ENCODE peak calls at places on chromosomes 11 and 22, in four cellular contexts. M, J, S and N are unnamed samples.

GRCh38 chr11:78319453-78319955 is 98.1 kb downstream of the GAB2 start:
- DNase-seq in M (peak), J (no peak), S (no peak), N (no peak)

GRCh38 chr22:32533265-32534068 is 58.9 kb downstream of the FBXO7 start:
- DNase-seq in M (peak), J (peak), S (no peak), N (no peak)

GRCh38 chr22:25551396-25551795 is 13.1 kb upstream of the GRK3 start:
- DNase-seq in M (no peak), J (no peak), S (no peak), N (no peak)

GRCh38 chr11:70405679-70406395 is 7.5 kb downstream of the CTTN start:
- DNase-seq in M (no peak), J (no peak), S (no peak), N (no peak)

GRCh38 chr11:79648766-79649545 is 208.1 kb upstream of the TENM4 start:
- DNase-seq in M (no peak), J (peak), S (no peak), N (no peak)

GRCh38 chr11:130260735-130261134 is 54.0 kb downstream of the ZBTB44 start:
- DNase-seq in M (no peak), J (no peak), S (no peak), N (no peak)

GRCh38 chr11:107606122-107606521 is 15.2 kb downstream of the ELMOD1 start:
- DNase-seq in M (no peak), J (no peak), S (no peak), N (peak)

GRCh38 chr11:125435461-125436238 is 60.4 kb downstream of the FEZ1 start:
- DNase-seq in M (peak), J (no peak), S (no peak), N (no peak)

GRCh38 chr11:46238078-46238966 is 39.1 kb upstream of the CREB3L1 start:
- DNase-seq in M (peak), J (peak), S (peak), N (peak)

GRCh38 chr11:26439854-26440253 is 107.9 kb downstream of the ANO3 start:
- DNase-seq in M (no peak), J (no peak), S (no peak), N (no peak)

GRCh38 chr11:102989379-102990047 is 34.0 kb upstream of the MMP13 start:
- DNase-seq in M (peak), J (no peak), S (no peak), N (no peak)

GRCh38 chr11:130606781-130607511 is 158.5 kb downstream of the ADAMTS15 start:
- DNase-seq in M (peak), J (no peak), S (no peak), N (no peak)

GRCh38 chr11:36110698-36111410 is 167.0 kb downstream of the LDLRAD3 start:
- DNase-seq in M (no peak), J (no peak), S (no peak), N (no peak)

GRCh38 chr11:70788247-70789022 is 390.1 kb downstream of the CTTN start:
- DNase-seq in M (peak), J (peak), S (no peak), N (no peak)

GRCh38 chr11:86624366-86624765 is 48.0 kb downstream of the ME3 start:
- DNase-seq in M (no peak), J (peak), S (no peak), N (no peak)

GRCh38 chr22:46546466-46547178 is 9.2 kb upstream of the CELSR1 start:
- DNase-seq in M (peak), J (peak), S (no peak), N (no peak)

GRCh38 chr11:56855217-56855616 is 106.7 kb upstream of the OR9G4 start:
- DNase-seq in M (no peak), J (no peak), S (no peak), N (no peak)

GRCh38 chr11:131866535-131867400 is 496.4 kb downstream of the NTM start:
- DNase-seq in M (no peak), J (no peak), S (no peak), N (no peak)

GRCh38 chr11:2924821-2925675 is 4.2 kb downstream of the PHLDA2 start:
- DNase-seq in M (no peak), J (peak), S (no peak), N (no peak)

GRCh38 chr11:14414470-14415461 is 55.8 kb upstream of the RRAS2 start:
- DNase-seq in M (peak), J (no peak), S (no peak), N (no peak)

GRCh38 chr22:18059473-18059872 is 18.3 kb upstream of the PEX26 start:
- DNase-seq in M (no peak), J (no peak), S (no peak), N (no peak)

GRCh38 chr11:105673089-105673488 is 63.2 kb downstream of the GRIA4 start:
- DNase-seq in M (peak), J (peak), S (peak), N (peak)

GRCh38 chr11:70448983-70449567 is 50.7 kb downstream of the CTTN start:
- DNase-seq in M (no peak), J (no peak), S (no peak), N (no peak)

GRCh38 chr11:35539781-35540281 is 14.4 kb upstream of the PAMR1 start:
- DNase-seq in M (peak), J (peak), S (no peak), N (no peak)

GRCh38 chr11:68120212-68121066 is 749 bp downstream of the CHKA start:
- DNase-seq in M (peak), J (peak), S (peak), N (peak)

GRCh38 chr11:133516845-133517244 is 15.5 kb downstream of the OPCML start:
- DNase-seq in M (no peak), J (no peak), S (no peak), N (peak)

GRCh38 chr22:32546480-32546879 is 71.9 kb downstream of the FBXO7 start:
- DNase-seq in M (no peak), J (no peak), S (no peak), N (no peak)

GRCh38 chr11:58575377-58576020 is at the start of gene LPXN:
- DNase-seq in M (peak), J (peak), S (no peak), N (no peak)

GRCh38 chr11:61796127-61796526 is 3.4 kb downstream of the FEN1 start:
- DNase-seq in M (no peak), J (no peak), S (no peak), N (no peak)

GRCh38 chr11:91104237-91104636 is 881.4 kb upstream of the CHORDC1 start:
- DNase-seq in M (peak), J (peak), S (no peak), N (no peak)

GRCh38 chr11:61075891-61076290 is 26.4 kb upstream of the CD5 start:
- DNase-seq in M (peak), J (peak), S (no peak), N (no peak)

GRCh38 chr11:78219493-78220217 is 30.9 kb downstream of the USP35 start:
- DNase-seq in M (no peak), J (no peak), S (no peak), N (peak)

GRCh38 chr22:35337932-35338331 is 38.2 kb downstream of the TOM1 start:
- DNase-seq in M (no peak), J (no peak), S (no peak), N (peak)

GRCh38 chr11:13160302-13160701 is 117.3 kb upstream of the BMAL1 start:
- DNase-seq in M (no peak), J (no peak), S (no peak), N (no peak)
- H3K18ac ChIP-seq in M (no peak), J (no peak), S (no peak), N (no peak)

GRCh38 chr11:45209000-45209399 is 62.6 kb downstream of the PRDM11 start:
- DNase-seq in M (no peak), J (no peak), S (no peak), N (no peak)
- H3K18ac ChIP-seq in M (no peak), J (no peak), S (peak), N (no peak)

DNA sequence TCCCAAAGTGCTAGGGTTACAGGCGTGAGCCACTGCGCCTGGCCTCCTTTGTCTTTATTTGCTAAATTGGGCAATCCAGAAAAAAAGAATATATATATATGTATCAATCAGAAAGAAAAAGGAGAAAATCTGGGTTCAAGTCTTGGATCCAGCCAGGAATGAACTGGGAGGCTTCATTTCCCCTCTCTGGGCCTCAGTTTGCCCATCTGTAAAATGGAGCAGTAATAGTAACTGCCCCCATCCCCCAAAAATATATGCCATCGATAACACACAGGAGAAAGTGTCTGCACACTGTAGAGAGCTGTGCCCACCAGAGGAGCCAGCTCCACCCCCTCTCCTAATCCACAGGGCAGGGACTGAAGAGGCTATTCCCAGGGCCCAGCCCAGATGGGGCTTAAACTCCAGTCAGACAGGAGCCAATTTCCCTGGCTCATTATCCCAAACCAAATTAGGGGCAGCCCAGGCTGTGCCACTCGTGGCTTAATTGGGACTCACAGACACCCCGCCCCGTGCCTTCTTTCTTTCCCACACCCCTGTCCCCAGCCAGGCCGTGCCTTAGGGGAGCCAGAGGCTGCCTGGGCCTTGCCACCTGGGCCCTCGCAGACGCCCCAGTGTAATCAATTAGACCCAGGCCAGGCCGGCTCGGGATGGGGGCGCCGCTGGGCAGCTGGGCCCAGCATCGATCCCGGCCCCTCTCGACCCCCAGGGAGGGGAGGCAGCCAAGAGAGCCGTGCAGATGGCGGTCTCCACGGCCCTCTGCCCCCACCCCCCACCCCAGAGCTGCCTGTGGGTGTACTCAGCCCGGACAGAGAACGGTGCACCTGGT is 171.4 kb downstream of the MN1 start:
- DNase-seq in M (no peak), J (no peak), S (no peak), N (no peak)
- H3K18ac ChIP-seq in M (no peak), J (no peak), S (peak), N (no peak)

DNA sequence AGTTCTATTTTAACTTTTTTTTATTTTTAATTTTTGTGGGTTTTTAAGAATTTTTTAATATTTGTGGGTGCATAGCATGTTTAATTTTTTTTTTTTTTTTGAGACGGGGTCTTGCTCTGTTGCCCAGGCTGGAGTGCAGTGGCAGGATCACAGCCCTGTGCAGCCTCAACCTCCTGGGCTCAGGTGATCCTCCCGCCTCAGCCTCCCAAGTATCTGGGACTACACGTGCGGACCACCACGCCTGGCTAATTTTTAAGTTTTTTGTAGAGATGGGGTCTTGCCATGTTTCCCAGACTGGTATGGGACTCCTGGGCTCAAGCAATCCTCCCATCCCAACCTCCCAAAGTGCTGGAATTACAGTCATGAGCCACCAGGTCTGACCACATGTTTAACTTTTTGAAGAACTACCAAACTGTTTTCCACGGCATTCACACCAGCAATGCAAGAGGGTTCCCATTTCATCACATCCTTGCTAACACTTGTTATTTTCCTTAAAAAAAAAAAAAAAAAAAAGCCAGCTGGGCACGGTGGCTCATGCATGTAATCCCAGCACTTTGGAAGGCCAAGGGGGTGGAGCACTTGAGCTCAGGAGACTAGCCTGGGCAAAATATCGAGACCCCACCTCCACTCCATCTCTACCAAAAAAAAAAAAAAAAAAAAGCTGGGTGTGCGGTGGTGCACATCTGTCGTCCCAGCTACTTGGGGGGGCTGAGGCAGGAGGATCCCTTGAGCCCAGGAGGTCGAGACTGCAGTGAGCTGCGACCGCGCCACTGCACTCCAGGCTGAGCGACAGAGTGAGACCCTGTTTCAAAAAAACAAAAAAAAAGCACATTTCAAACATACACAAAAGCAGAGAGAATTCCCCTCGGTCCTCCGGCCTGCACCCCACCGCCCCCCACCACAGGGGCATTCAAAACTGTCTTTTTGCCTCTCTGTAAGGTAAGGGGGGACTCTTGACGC is 16.7 kb upstream of the TXNRD2 start:
- DNase-seq in M (peak), J (peak), S (no peak), N (no peak)
- H3K18ac ChIP-seq in M (no peak), J (peak), S (peak), N (no peak)

GRCh38 chr22:23767673-23768548 is at the start of gene CHCHD10:
- DNase-seq in M (peak), J (peak), S (peak), N (peak)
- H3K18ac ChIP-seq in M (no peak), J (peak), S (peak), N (peak)

GRCh38 chr22:40326905-40327735 is 19.2 kb upstream of the ADSL start:
- DNase-seq in M (peak), J (no peak), S (peak), N (peak)
- H3K18ac ChIP-seq in M (no peak), J (no peak), S (no peak), N (no peak)

DNA sequence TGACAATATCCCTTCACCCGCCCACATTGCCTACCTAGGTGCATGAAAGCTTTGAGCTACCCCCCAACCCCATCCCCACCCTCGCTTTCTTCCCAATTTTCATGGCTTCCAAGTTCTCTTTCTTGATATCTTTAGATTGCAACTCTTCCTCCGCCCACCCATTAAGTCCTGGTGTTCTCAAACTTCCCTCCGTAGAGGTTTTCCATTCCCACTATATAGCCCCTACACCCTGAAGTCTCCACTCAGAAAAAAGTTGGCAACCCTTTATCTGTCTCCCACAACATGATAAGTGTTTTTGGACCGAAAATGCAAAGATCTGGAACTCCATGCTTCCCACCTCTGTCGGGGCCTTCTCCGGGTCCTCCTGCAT is 553 bp downstream of the ZNF70 start:
- DNase-seq in M (no peak), J (no peak), S (no peak), N (no peak)
- H3K18ac ChIP-seq in M (peak), J (peak), S (no peak), N (no peak)

DNA sequence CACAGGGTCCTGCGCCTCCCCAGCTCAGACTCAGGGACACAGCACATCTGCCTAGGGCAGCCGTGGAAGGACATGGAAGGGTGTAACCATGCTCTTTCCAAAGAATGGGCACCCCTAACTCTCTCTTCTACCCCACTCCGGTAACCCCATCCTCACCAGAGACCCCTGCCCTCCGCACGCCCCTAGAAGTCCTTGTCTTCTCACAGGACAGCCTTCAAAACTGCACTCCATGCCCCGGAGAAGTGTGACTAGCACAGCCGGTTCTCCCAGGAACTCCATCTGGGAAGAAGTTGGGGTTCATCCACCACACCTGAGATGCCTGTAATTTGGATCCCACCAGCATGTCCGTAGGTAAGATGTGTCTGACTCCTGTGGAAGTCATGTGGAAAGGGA is 25.0 kb downstream of the P2RY2 start:
- DNase-seq in M (no peak), J (no peak), S (no peak), N (no peak)
- H3K18ac ChIP-seq in M (peak), J (peak), S (peak), N (no peak)